ENCODE peak calls at places on chromosomes 6 and 20, in four cellular contexts. V, H, J and I are unnamed samples.

GRCh38 chr20:15834857-15835256 is 738.4 kb downstream of the KIF16B start:
- DNase-seq in J (no peak), V (no peak), H (no peak), I (no peak)

GRCh38 chr6:33926451-33926850 is 122.6 kb upstream of the MLN start:
- DNase-seq in V (no peak), H (no peak), J (peak), I (peak)

GRCh38 chr6:4817551-4817950 is 41.3 kb downstream of the CDYL start:
- DNase-seq in H (no peak), J (no peak), V (no peak), I (no peak)

GRCh38 chr6:161414180-161414579 is 140.3 kb upstream of the AGPAT4 start:
- DNase-seq in V (no peak), J (no peak), H (no peak), I (no peak)

GRCh38 chr20:36540551-36541211 is 638 bp upstream of the MYL9 start:
- DNase-seq in J (no peak), H (no peak), V (no peak), I (no peak)

GRCh38 chr6:14799928-14800327 is 445.9 kb upstream of the JARID2 start:
- DNase-seq in V (peak), H (peak), J (peak), I (peak)

GRCh38 chr6:42099340-42100028 is 42.9 kb downstream of the C6orf132 start:
- DNase-seq in V (peak), H (no peak), J (peak), I (no peak)

GRCh38 chr6:125271486-125272159 is 30.1 kb downstream of the HDDC2 start:
- DNase-seq in J (no peak), H (no peak), V (no peak), I (no peak)

GRCh38 chr6:2021713-2022125 is 223.7 kb downstream of the GMDS start:
- DNase-seq in H (no peak), V (no peak), J (no peak), I (peak)

GRCh38 chr20:46709459-46710148 is at the start of gene SLC2A10:
- DNase-seq in H (no peak), V (peak), J (peak), I (peak)

GRCh38 chr6:50093116-50093937 is 43.6 kb upstream of the DEFB112 start:
- DNase-seq in J (no peak), H (no peak), V (peak), I (no peak)

GRCh38 chr6:11304946-11305345 is 72.5 kb upstream of the NEDD9 start:
- DNase-seq in V (no peak), H (no peak), J (no peak), I (no peak)

GRCh38 chr20:43032459-43032858 is 157.2 kb downstream of the PTPRT start:
- DNase-seq in J (no peak), H (no peak), V (no peak), I (no peak)

GRCh38 chr6:108362455-108362854 is 67.6 kb downstream of the AFG1L start:
- DNase-seq in H (no peak), V (no peak), J (no peak), I (no peak)

GRCh38 chr6:108361312-108361932 is 66.6 kb downstream of the AFG1L start:
- DNase-seq in H (no peak), J (peak), V (no peak), I (no peak)

GRCh38 chr6:108360919-108361311 is 66.1 kb downstream of the AFG1L start:
- DNase-seq in J (no peak), H (no peak), V (no peak), I (no peak)

GRCh38 chr6:108363113-108363512 is 68.3 kb downstream of the AFG1L start:
- DNase-seq in J (no peak), V (peak), H (no peak), I (no peak)

GRCh38 chr6:108359901-108360882 is 65.3 kb downstream of the AFG1L start:
- DNase-seq in H (no peak), V (no peak), J (peak), I (no peak)
- TF ChIP-seq MYC in H (no peak), V (no peak), J (no peak), I (no peak)

GRCh38 chr20:17786221-17786718 is 86.5 kb downstream of the BANF2 start:
- DNase-seq in V (no peak), J (no peak), H (no peak), I (peak)
- H3K9ac ChIP-seq in V (no peak), J (no peak), H (no peak), I (no peak)

GRCh38 chr6:105174512-105174911 is 5.3 kb downstream of the POPDC3 start:
- DNase-seq in V (no peak), J (no peak), H (no peak), I (no peak)
- TF ChIP-seq MYC in V (no peak), J (no peak), H (no peak), I (no peak)

DNA sequence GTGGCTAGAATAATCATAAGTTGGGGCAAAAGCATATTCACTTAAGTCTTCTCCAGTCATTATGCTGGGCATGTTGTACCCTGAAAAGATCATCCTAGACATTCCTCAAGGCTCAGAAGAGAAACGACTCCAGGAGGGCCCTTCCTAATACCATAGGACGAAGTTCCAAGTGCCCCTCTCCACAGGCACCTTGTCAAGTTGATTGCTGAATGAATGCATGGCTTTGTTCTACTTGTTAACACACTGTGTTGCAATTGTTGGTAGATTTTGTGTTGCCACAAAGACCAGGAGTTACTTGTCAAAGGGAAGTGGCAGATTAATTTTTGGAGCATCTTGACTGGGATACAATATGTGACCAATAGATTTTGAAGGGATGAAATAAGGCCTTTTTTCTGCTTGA is 194.3 kb upstream of the SMLR1 start:
- DNase-seq in V (no peak), H (no peak), J (no peak), I (no peak)
- H3K9ac ChIP-seq in V (no peak), H (no peak), J (no peak), I (no peak)

DNA sequence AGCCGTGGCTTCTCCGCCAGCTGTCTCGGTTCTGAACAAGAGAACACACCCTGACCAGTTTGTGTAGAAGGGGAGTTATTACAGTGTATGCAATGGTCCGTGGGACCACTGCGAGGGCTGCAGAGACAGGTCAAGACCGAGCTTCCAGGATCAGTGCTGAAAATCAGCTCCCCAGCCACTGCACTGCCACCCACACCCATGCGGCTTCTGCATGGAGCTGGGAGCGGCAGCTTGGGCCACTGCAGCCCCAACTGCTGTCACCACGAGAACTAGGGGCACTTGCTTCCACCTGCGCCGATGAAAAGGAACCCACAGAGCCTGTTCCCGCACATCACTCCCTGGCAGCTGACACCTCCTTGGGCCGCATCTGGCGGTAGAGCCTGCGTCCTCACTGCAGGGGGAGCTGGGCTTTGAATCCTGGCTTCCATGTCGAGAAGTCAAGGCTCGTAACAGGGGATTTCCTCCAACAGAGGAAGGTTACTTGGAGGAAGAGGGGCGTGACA is 56.2 kb downstream of the TMEM242 start:
- DNase-seq in V (no peak), H (no peak), J (no peak), I (no peak)
- TF ChIP-seq MYC in V (no peak), H (no peak), J (no peak), I (no peak)

GRCh38 chr6:21431526-21431925 is 162.0 kb upstream of the SOX4 start:
- DNase-seq in V (no peak), H (no peak), J (no peak), I (no peak)
- H3K9ac ChIP-seq in V (no peak), H (no peak), J (no peak), I (no peak)